ENCODE peak calls at places on chromosomes 3 and 15, in eight cellular contexts. Q is fibroblast of mammary gland; Z is GM23338; K is endothelial cell; X is GM06990; G is thoracic aorta; W is PC-9; J is CD8-positive, alpha-beta T cell. M is an unnamed sample.

GRCh38 chr15:70748281-70748747 is 15.0 kb downstream of the UACA start:
- DNase-seq in Z (no peak), K (no peak), G (no peak), J (no peak), W (no peak), Q (peak; percentile 59), X (no peak), M (no peak)

GRCh38 chr15:64740361-64741170 is 34.8 kb downstream of the RBPMS2 start:
- DNase-seq in K (no peak), G (no peak), J (no peak), Q (peak; percentile 67), W (peak; percentile 8), Z (no peak), X (no peak), M (no peak)

GRCh38 chr3:131494706-131495105 is 8.1 kb downstream of the MRPL3 start:
- DNase-seq in K (no peak), J (no peak), G (no peak), Q (no peak), Z (no peak), W (no peak), X (no peak), M (no peak)

GRCh38 chr15:59345326-59345725 is 27.3 kb downstream of the MYO1E start:
- DNase-seq in K (no peak), X (no peak), Z (no peak), Q (no peak), J (no peak), W (no peak), G (no peak), M (no peak)

GRCh38 chr3:133412511-133413165 is 12.8 kb downstream of the BFSP2 start:
- DNase-seq in K (no peak), J (no peak), W (no peak), Q (peak; percentile 56), Z (no peak), X (no peak), G (no peak), M (no peak)

GRCh38 chr3:176032043-176032442 is 1165.2 kb downstream of the TBL1XR1 start:
- DNase-seq in Q (peak; percentile 16), W (no peak), K (no peak), J (no peak), Z (no peak), X (no peak), G (no peak), M (no peak)

GRCh38 chr15:78302579-78302978 is 3.2 kb upstream of the SKIC8 start:
- DNase-seq in W (no peak), J (no peak), K (no peak), X (no peak), Z (no peak), G (no peak), Q (peak; percentile 91), M (no peak)

GRCh38 chr15:95368211-95368610 is 962.3 kb upstream of the NR2F2 start:
- DNase-seq in W (no peak), Q (no peak), X (no peak), G (no peak), Z (no peak), J (no peak), K (peak; percentile 13), M (no peak)

GRCh38 chr3:124834723-124835718 is 52.1 kb downstream of the ITGB5 start:
- DNase-seq in Q (peak; percentile 93), Z (peak; percentile 86), X (peak; percentile 71), K (peak; percentile 27), G (no peak), J (peak; percentile 69), W (peak; percentile 85), M (peak; percentile 20)

GRCh38 chr15:57556040-57556439 is 35.7 kb upstream of the MYZAP start:
- DNase-seq in G (no peak), X (no peak), K (no peak), J (no peak), Q (no peak), W (no peak), Z (no peak), M (no peak)

GRCh38 chr3:186988806-186989205 is 58.5 kb downstream of the ST6GAL1 start:
- DNase-seq in G (no peak), J (no peak), Q (no peak), W (no peak), X (peak; percentile 58), Z (no peak), K (no peak), M (no peak)

GRCh38 chr3:155101398-155101797 is 21.3 kb downstream of the MME start:
- DNase-seq in G (no peak), K (no peak), X (no peak), Q (peak; percentile 97), J (no peak), Z (no peak), W (no peak), M (no peak)

GRCh38 chr3:58332575-58333179 is at the start of gene PXK:
- DNase-seq in J (peak; percentile 74), G (no peak), X (peak; percentile 88), Z (peak; percentile 84), K (peak; percentile 77), W (peak; percentile 70), Q (peak; percentile 67), M (peak; percentile 85)

GRCh38 chr15:72616491-72617210 is 37.8 kb upstream of the GOLGA6B start:
- DNase-seq in G (no peak), W (no peak), K (no peak), Q (no peak), J (no peak), Z (peak; percentile 17), X (no peak), M (no peak)

GRCh38 chr3:179464296-179465092 is 13.2 kb upstream of the GNB4 start:
- DNase-seq in W (peak; percentile 67), X (peak; percentile 9), J (no peak), K (no peak), Q (no peak), G (no peak), Z (peak; percentile 30), M (no peak)

DNA sequence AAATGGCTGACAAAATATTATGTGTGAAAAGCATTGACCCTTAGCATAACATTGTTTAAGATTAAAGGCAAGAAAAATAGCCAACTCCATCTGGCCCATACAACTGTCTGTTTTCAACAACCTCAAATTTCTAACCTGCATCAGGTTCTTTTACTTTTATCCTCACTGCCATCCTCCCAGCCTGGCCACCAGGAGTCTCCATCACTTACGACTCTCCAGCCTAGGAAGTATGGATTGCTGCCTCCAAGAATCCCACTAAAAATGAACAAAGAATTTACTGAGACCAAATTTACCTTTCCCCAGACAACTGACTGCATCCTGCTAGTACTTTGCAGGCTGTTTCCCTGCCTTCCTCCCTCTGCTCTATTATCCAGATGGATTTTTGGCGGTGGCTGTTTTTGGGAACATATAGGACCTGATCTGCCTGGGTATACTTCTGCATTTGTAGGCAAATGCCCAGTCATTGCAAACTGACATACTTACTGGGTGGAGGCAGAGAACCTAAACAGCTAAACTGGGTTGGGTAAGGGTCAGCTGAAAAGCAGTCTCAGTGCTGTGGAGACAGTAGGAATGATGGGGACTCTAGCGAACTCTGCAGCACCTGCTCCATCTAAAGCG is 144.2 kb downstream of the GHSR start:
- DNase-seq in Z (peak; percentile 45), K (no peak), J (no peak), Q (no peak), W (no peak), G (no peak), X (no peak), M (no peak)
- TF ChIP-seq CTCF in Z (peak; percentile 52), K (no peak), J (no peak), Q (peak; percentile 36), W (no peak), G (peak; percentile 14), X (no peak), M (no peak)

DNA sequence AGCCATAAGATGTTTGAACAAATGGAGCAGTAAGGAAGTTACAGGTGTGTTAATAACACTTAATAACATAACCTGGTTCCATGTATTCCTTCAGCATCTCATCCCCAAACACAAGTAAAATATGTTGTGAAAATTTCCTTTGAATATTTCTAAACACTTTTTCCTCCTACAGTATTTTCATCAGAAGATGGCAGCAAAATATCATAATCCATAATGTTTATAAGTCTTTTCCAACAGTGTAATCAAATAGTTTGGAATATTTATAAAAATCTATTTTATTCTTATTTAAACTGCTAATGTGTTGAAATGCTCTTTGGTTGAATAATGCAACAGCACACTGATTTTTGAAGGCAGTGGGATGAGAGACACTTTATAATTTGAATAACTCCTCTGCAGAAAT is 1020.5 kb downstream of the OTOL1 start:
- DNase-seq in J (no peak), Z (no peak), K (no peak), X (no peak), W (no peak), G (no peak), Q (peak; percentile 6), M (no peak)
- TF ChIP-seq CTCF in J (no peak), Z (no peak), K (no peak), X (no peak), W (no peak), G (no peak), Q (no peak), M (no peak)

DNA sequence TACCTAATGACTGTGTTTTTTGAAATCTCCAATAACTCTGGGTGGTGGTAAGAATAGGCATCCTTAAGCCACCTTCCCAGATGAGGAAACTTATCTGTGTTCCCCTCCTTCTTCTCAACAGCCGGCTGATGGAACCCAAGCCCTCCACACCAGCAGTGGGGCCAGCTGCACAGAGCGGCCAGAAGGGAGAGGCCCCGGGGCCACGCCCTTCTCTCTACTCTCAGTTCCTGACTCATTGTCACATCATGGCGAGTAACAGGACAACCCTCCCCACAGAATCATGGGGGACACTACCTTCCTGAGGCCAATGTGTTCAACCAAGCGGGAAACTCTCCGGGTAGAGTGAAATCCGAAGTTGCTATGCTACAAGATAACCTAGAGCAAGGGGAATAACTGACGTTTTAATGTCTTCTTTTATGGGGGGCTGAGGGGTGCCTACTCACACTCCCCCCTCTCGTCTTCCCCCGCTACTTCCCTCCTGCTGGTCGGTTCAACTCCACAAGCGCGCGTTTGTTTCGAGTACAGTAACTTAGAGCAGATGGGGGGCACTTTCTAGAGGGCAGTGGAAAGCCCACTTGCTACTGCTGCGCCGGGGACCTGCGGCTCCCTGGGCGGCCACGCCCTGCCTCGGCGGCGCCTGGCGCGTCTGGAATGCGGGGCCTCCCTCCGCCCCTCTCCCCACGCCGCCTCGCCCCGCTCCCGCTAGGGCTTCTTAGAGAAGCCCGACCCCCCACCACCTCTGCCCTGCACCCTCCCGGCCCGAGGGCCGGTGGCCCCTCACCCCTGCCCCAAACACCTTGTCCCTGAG is 618 bp downstream of the ANXA2 start:
- DNase-seq in X (peak; percentile 73), Z (peak; percentile 84), Q (peak; percentile 78), W (peak; percentile 79), J (peak; percentile 43), K (peak; percentile 68), G (peak; percentile 35), M (peak; percentile 27)
- TF ChIP-seq CTCF in X (no peak), Z (no peak), Q (no peak), W (no peak), J (no peak), K (no peak), G (no peak), M (no peak)

DNA sequence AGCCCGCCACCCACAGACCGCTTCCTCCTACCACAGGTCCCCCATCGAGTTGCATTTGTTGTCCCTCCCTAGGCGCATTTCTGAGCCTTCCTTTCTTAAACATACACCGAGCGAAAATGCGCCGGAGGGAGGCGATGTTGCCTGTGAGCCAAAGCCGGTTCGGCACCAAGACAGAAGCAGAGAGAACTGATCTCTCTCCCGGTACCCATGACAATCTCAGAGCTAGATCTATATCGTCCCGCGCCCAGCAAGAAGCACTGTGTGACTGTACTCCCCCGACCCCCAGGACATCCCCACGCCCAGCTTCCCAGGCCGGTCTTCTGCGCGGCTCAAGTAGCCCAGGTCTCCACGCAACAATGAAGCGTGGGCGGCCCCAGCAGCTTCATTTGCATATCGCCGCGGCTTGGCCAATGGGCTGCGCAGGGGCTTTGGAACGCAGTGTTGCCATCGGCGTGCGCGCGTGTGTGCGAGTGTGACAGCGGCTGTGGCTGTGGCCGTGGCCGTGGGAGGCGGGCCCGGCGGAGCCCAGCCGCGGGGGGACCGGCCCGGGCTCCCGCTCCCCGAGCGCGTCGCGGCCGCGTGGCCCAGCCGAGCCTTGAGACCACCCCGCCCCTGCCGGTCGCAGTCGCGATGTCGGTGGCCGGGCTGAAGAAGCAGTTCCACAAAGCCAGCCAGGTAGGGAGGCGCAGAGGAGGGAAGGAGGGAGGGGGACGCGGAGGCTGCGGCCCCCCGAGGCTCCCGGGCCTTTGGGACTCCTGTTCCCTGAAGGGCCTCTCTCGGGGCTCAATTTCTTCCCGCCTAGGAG is at the start of gene SH3GL3:
- DNase-seq in Z (peak; percentile 93), W (peak; percentile 40), J (peak; percentile 46), G (peak; percentile 63), X (peak; percentile 17), K (peak; percentile 74), Q (peak; percentile 61), M (peak; percentile 22)
- TF ChIP-seq CTCF in Z (peak; percentile 61), W (no peak), J (no peak), G (peak; percentile 35), X (no peak), K (no peak), Q (peak; percentile 43), M (no peak)

M was measured in natural killer cell.